ENCODE peak calls at places on chromosomes 6 and 20, in eight cellular contexts. B, H, D, G, L, K, O and R are unnamed samples.

GRCh38 chr6:86685230-86685797 is 252.0 kb upstream of the HTR1E start:
- DNase-seq in K (no peak), O (no peak), H (no peak), L (no peak), G (no peak), D (no peak), B (no peak), R (no peak)

GRCh38 chr6:16338577-16339262 is 100.3 kb downstream of the GMPR start:
- DNase-seq in G (peak; percentile 85), K (peak; percentile 9), H (peak; percentile 96), O (peak; percentile 89), B (no peak), D (no peak), L (peak; percentile 81), R (peak; percentile 96)

GRCh38 chr6:56096454-56096853 is 150.9 kb downstream of the COL21A1 start:
- DNase-seq in H (no peak), D (no peak), O (no peak), L (no peak), G (peak; percentile 66), B (no peak), K (no peak), R (no peak)

GRCh38 chr6:16805190-16805860 is 44.1 kb upstream of the ATXN1 start:
- DNase-seq in D (no peak), O (no peak), H (no peak), K (no peak), B (no peak), G (no peak), L (no peak), R (peak; percentile 16)

GRCh38 chr20:469746-470490 is 7.6 kb upstream of the TBC1D20 start:
- DNase-seq in O (no peak), H (no peak), B (no peak), K (no peak), G (no peak), L (no peak), D (no peak), R (no peak)

GRCh38 chr6:110491644-110492317 is 15.4 kb upstream of the SLC22A16 start:
- DNase-seq in D (no peak), L (no peak), O (no peak), B (no peak), G (peak; percentile 48), H (peak; percentile 19), K (no peak), R (peak; percentile 86)

GRCh38 chr6:121668259-121668658 is 232.8 kb downstream of the GJA1 start:
- DNase-seq in O (no peak), D (no peak), B (no peak), L (no peak), K (no peak), G (no peak), H (no peak), R (peak; percentile 45)

GRCh38 chr6:49541210-49541724 is 9.2 kb upstream of the C6orf141 start:
- DNase-seq in D (no peak), H (peak; percentile 83), G (peak; percentile 98), L (no peak), K (no peak), B (no peak), O (no peak), R (peak; percentile 88)

GRCh38 chr20:37390891-37391525 is 45.1 kb downstream of the SRC start:
- DNase-seq in D (no peak), K (no peak), H (no peak), L (no peak), O (peak; percentile 52), G (no peak), B (no peak), R (no peak)

GRCh38 chr6:68559052-68559451 is 76.0 kb upstream of the ADGRB3 start:
- DNase-seq in K (no peak), G (peak; percentile 79), L (no peak), H (no peak), D (no peak), O (no peak), B (no peak), R (peak; percentile 16)

GRCh38 chr6:33915134-33915533 is 111.3 kb upstream of the MLN start:
- DNase-seq in D (no peak), O (peak; percentile 22), K (no peak), L (no peak), G (peak; percentile 68), H (no peak), B (no peak), R (peak; percentile 6)

GRCh38 chr6:109793793-109794192 is 102.7 kb downstream of the FIG4 start:
- DNase-seq in D (no peak), G (peak; percentile 58), O (no peak), B (no peak), H (peak; percentile 93), L (no peak), K (no peak), R (peak; percentile 96)

GRCh38 chr6:88989215-88989614 is 25.8 kb upstream of the RNGTT start:
- DNase-seq in G (no peak), H (peak; percentile 27), L (no peak), K (no peak), O (no peak), D (no peak), B (no peak), R (peak; percentile 84)

GRCh38 chr6:5471637-5472430 is 210.5 kb downstream of the FARS2 start:
- DNase-seq in G (peak; percentile 87), D (no peak), K (no peak), H (no peak), B (no peak), L (no peak), O (no peak), R (no peak)

GRCh38 chr20:9025643-9026042 is 43.2 kb upstream of the PLCB4 start:
- DNase-seq in K (no peak), H (no peak), L (no peak), D (no peak), G (no peak), O (no peak), B (no peak), R (peak; percentile 62)

DNA sequence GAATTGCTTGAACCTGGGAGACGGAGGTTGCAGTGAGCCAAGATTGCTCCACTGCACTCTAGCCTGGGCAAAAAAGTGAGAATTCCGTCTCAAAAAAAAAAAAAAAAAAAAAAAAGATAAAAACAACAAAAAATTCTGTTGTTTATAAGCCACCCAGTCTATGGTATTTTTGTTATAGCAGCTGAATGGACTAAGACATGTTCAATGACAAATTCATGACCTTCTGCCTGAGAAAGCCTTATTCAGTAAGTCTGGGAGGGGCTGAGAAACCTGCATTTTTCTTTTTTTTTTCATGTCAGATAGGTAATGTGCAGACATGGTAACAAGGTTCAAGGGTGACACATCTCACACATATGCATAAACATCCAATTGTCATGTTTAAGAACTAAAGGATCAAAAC is 40.4 kb upstream of the TRAF3IP2 start:
- DNase-seq in H (no peak), L (no peak), O (no peak), G (no peak), K (no peak), B (no peak), D (no peak), R (no peak)
- TF ChIP-seq CTCF in H (no peak), L (no peak), O (no peak), G (no peak), K (no peak), B (no peak), D (no peak), R (no peak)

GRCh38 chr6:142262231-142262630 is 39.6 kb upstream of the ADGRG6 start:
- DNase-seq in D (no peak), G (no peak), H (no peak), O (no peak), K (no peak), B (no peak), L (no peak), R (no peak)

GRCh38 chr6:142260748-142261147 is 41.1 kb upstream of the ADGRG6 start:
- DNase-seq in H (no peak), B (no peak), D (no peak), K (no peak), O (no peak), G (no peak), L (no peak), R (no peak)

GRCh38 chr6:142255785-142256184 is 46.0 kb upstream of the ADGRG6 start:
- DNase-seq in O (no peak), G (no peak), H (no peak), K (no peak), L (no peak), D (no peak), B (no peak), R (no peak)

GRCh38 chr6:142258305-142258704 is 43.5 kb upstream of the ADGRG6 start:
- DNase-seq in B (no peak), L (no peak), O (no peak), G (no peak), K (no peak), H (no peak), D (no peak), R (no peak)

GRCh38 chr6:142258757-142259156 is 43.0 kb upstream of the ADGRG6 start:
- DNase-seq in L (no peak), O (no peak), H (no peak), B (no peak), G (no peak), D (no peak), K (no peak), R (no peak)
- H3K4me3 ChIP-seq in L (no peak overlapping the region), O (peak overlapping the region; percentile 48), H (no peak overlapping the region), B (no peak overlapping the region), G (no peak overlapping the region), D (no peak overlapping the region), K (no peak overlapping the region), R (no peak overlapping the region)

GRCh38 chr6:106974999-106975698 is 620 bp upstream of the CD24 start:
- DNase-seq in L (peak; percentile 24), H (no peak), K (peak; percentile 14), G (peak; percentile 21), B (peak; percentile 69), O (peak; percentile 87), D (no peak), R (no peak)
- TF ChIP-seq CTCF in L (peak; percentile 12), H (no peak), K (peak; percentile 36), G (no peak), B (no peak), O (peak; percentile 33), D (no peak), R (no peak)

GRCh38 chr20:21099653-21100589 is 6.2 kb downstream of the LINC00237 start:
- DNase-seq in G (peak; percentile 60), D (no peak), L (peak; percentile 30), B (no peak), O (peak; percentile 69), K (no peak), H (no peak), R (no peak)
- H3K4me3 ChIP-seq in G (peak overlapping the region; percentile 43), D (peak overlapping the region; percentile 66), L (peak overlapping the region; percentile 66), B (peak overlapping the region; percentile 42), O (peak overlapping the region; percentile 46), K (peak overlapping the region; percentile 28), H (no peak overlapping the region), R (peak overlapping the region; percentile 11)

GRCh38 chr6:44627091-44627878 is 239.8 kb downstream of the CDC5L start:
- DNase-seq in L (no peak), H (no peak), D (no peak), B (no peak), O (no peak), K (no peak), G (no peak), R (no peak)
- TF ChIP-seq CTCF in L (no peak), H (no peak), D (no peak), B (no peak), O (no peak), K (no peak), G (no peak), R (peak; percentile 9)

GRCh38 chr20:35206802-35207201 is 19.7 kb upstream of the MMP24 start:
- DNase-seq in G (no peak), L (no peak), H (no peak), K (no peak), B (no peak), O (no peak), D (no peak), R (no peak)

GRCh38 chr20:35207950-35208611 is 18.4 kb upstream of the MMP24 start:
- DNase-seq in D (peak; percentile 71), L (peak; percentile 78), K (no peak), O (peak; percentile 80), H (peak; percentile 62), B (peak; percentile 66), G (peak; percentile 77), R (peak; percentile 88)
- H3K4me3 ChIP-seq in D (no peak overlapping the region), L (peak overlapping the region; percentile 30), K (no peak overlapping the region), O (peak overlapping the region; percentile 51), H (no peak overlapping the region), B (peak overlapping the region; percentile 6), G (no peak overlapping the region), R (peak overlapping the region; percentile 17)